ENCODE peak calls at places on chromosomes 16 and 17, in five cellular contexts. One of them, this sample, is unnamed.

GRCh38 chr17:51166198-51166986 is at the start of gene NME2:
- DNase-seq in tibial artery: peak
- DNase-seq in left ventricle myocardium inferior: peak
- DNase-seq in cardiac muscle cell: peak
- DNase-seq in foreskin fibroblast: peak
- DNase-seq in this sample: peak

GRCh38 chr16:26963109-26963508 is 103.6 kb upstream of the C16orf82 start:
- DNase-seq in tibial artery: no peak
- DNase-seq in left ventricle myocardium inferior: no peak
- DNase-seq in cardiac muscle cell: peak
- DNase-seq in foreskin fibroblast: peak
- DNase-seq in this sample: peak

GRCh38 chr16:84995666-84996065 is 15.7 kb downstream of the ZDHHC7 start:
- DNase-seq in tibial artery: no peak
- DNase-seq in left ventricle myocardium inferior: no peak
- DNase-seq in cardiac muscle cell: no peak
- DNase-seq in foreskin fibroblast: no peak
- DNase-seq in this sample: no peak

GRCh38 chr17:76241205-76241539 is 879 bp upstream of the RNF157 start:
- DNase-seq in tibial artery: no peak
- DNase-seq in left ventricle myocardium inferior: no peak
- DNase-seq in cardiac muscle cell: no peak
- DNase-seq in foreskin fibroblast: peak
- DNase-seq in this sample: peak

GRCh38 chr17:41777579-41778188 is 8.8 kb downstream of the JUP start:
- DNase-seq in tibial artery: peak
- DNase-seq in left ventricle myocardium inferior: peak
- DNase-seq in cardiac muscle cell: peak
- DNase-seq in foreskin fibroblast: peak
- DNase-seq in this sample: peak

GRCh38 chr17:3968017-3968416 is 3.8 kb upstream of the ATP2A3 start:
- DNase-seq in tibial artery: no peak
- DNase-seq in left ventricle myocardium inferior: no peak
- DNase-seq in cardiac muscle cell: no peak
- DNase-seq in foreskin fibroblast: no peak
- DNase-seq in this sample: no peak

GRCh38 chr17:77865109-77865611 is 93.3 kb upstream of the TNRC6C start:
- DNase-seq in tibial artery: no peak
- DNase-seq in left ventricle myocardium inferior: no peak
- DNase-seq in cardiac muscle cell: peak
- DNase-seq in foreskin fibroblast: no peak
- DNase-seq in this sample: peak

GRCh38 chr17:50511058-50511457 is 2.8 kb downstream of the MYCBPAP start:
- DNase-seq in tibial artery: no peak
- DNase-seq in left ventricle myocardium inferior: no peak
- DNase-seq in cardiac muscle cell: peak
- DNase-seq in foreskin fibroblast: peak
- DNase-seq in this sample: no peak

GRCh38 chr17:66474810-66475497 is 172.5 kb downstream of the PRKCA start:
- DNase-seq in tibial artery: no peak
- DNase-seq in left ventricle myocardium inferior: no peak
- DNase-seq in cardiac muscle cell: no peak
- DNase-seq in foreskin fibroblast: no peak
- DNase-seq in this sample: no peak

GRCh38 chr17:80345841-80346497 is 69.0 kb upstream of the ENDOV start:
- DNase-seq in tibial artery: no peak
- DNase-seq in left ventricle myocardium inferior: no peak
- DNase-seq in cardiac muscle cell: no peak
- DNase-seq in foreskin fibroblast: no peak
- DNase-seq in this sample: no peak

GRCh38 chr16:84191466-84191865 is 509 bp downstream of the ADAD2 start:
- DNase-seq in tibial artery: no peak
- DNase-seq in left ventricle myocardium inferior: no peak
- DNase-seq in cardiac muscle cell: no peak
- DNase-seq in foreskin fibroblast: no peak
- DNase-seq in this sample: no peak

GRCh38 chr16:426906-427249 is 1.4 kb downstream of the RAB11FIP3 start:
- DNase-seq in tibial artery: peak
- DNase-seq in left ventricle myocardium inferior: no peak
- DNase-seq in cardiac muscle cell: no peak
- DNase-seq in foreskin fibroblast: no peak
- DNase-seq in this sample: peak

GRCh38 chr16:67594956-67595355 is 32.6 kb downstream of the CTCF start:
- DNase-seq in tibial artery: no peak
- DNase-seq in left ventricle myocardium inferior: no peak
- DNase-seq in cardiac muscle cell: peak
- DNase-seq in foreskin fibroblast: peak
- DNase-seq in this sample: peak

GRCh38 chr16:22420606-22421135 is 46.3 kb upstream of the CDR2 start:
- DNase-seq in tibial artery: no peak
- DNase-seq in left ventricle myocardium inferior: no peak
- DNase-seq in cardiac muscle cell: no peak
- DNase-seq in foreskin fibroblast: no peak
- DNase-seq in this sample: no peak

GRCh38 chr16:67967183-67967955 is 1.1 kb downstream of the SLC12A4 start:
- DNase-seq in tibial artery: no peak
- DNase-seq in left ventricle myocardium inferior: no peak
- DNase-seq in cardiac muscle cell: no peak
- DNase-seq in foreskin fibroblast: peak
- DNase-seq in this sample: no peak

GRCh38 chr17:73980517-73980916 is 223.0 kb upstream of the RPL38 start:
- DNase-seq in tibial artery: no peak
- DNase-seq in left ventricle myocardium inferior: no peak
- DNase-seq in cardiac muscle cell: no peak
- DNase-seq in foreskin fibroblast: no peak
- DNase-seq in this sample: no peak

DNA sequence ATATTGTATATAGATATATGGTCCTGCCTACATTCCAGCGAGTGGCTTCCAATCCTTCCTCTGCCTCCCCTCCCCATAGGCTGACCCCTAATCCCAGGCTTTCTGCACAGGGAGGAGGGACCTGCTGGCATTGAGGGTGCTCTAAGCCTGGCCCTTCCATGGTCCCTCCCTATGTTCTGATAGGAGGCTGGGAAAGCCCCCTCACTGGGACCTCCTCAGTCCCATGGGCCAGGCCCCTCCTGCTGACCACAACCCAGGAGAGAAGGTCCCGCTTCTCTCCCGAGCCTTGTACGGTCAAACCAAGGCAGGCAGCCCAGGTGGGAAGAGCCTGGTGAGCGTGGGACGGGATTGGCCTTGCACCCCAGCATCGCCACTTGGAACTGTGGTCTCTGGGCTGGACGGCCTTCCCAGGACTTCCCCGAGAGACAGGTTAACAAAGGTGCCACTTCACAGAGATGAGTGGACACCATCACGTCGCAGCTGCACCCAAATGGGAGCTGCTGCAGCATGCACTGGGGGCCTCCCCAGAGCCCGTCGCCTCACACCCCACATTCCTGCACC is 859 bp downstream of the ALDH3A1 start:
- DNase-seq in tibial artery: no peak
- DNase-seq in left ventricle myocardium inferior: no peak
- DNase-seq in cardiac muscle cell: no peak
- DNase-seq in foreskin fibroblast: no peak
- DNase-seq in this sample: no peak
- H3K4me3 ChIP-seq in tibial artery: no peak
- H3K4me3 ChIP-seq in left ventricle myocardium inferior: no peak
- H3K4me3 ChIP-seq in cardiac muscle cell: no peak
- H3K4me3 ChIP-seq in foreskin fibroblast: no peak
- H3K4me3 ChIP-seq in this sample: no peak

DNA sequence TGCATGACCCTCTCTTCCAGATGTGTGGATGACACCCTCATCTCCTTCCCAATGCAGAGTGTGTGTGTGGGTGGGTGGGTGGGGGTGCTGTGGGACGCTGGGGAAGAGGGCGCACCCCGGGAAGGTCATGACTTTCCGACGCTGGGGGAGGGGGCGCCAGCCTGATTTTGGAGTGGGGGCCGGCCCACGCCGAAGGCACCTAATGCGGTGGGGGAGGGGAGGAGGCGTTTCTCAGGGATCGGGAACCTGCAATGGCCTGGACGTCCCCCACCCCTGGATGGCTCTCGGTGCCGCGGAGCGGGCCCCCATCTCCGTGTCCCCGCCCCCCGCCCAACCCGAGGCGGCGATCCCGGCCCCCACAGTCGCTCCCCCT is 33.5 kb downstream of the SRCIN1 start:
- DNase-seq in tibial artery: no peak
- DNase-seq in left ventricle myocardium inferior: no peak
- DNase-seq in cardiac muscle cell: no peak
- DNase-seq in foreskin fibroblast: no peak
- DNase-seq in this sample: no peak
- H3K4me3 ChIP-seq in tibial artery: peak
- H3K4me3 ChIP-seq in left ventricle myocardium inferior: peak
- H3K4me3 ChIP-seq in cardiac muscle cell: peak
- H3K4me3 ChIP-seq in foreskin fibroblast: no peak
- H3K4me3 ChIP-seq in this sample: peak

GRCh38 chr17:386145-386876 is 33.7 kb upstream of the RPH3AL start:
- DNase-seq in tibial artery: peak
- DNase-seq in left ventricle myocardium inferior: peak
- DNase-seq in cardiac muscle cell: peak
- DNase-seq in foreskin fibroblast: peak
- DNase-seq in this sample: peak
- H3K4me3 ChIP-seq in tibial artery: peak
- H3K4me3 ChIP-seq in left ventricle myocardium inferior: peak
- H3K4me3 ChIP-seq in cardiac muscle cell: peak
- H3K4me3 ChIP-seq in foreskin fibroblast: no peak
- H3K4me3 ChIP-seq in this sample: peak

GRCh38 chr17:79305376-79305775 is 230.8 kb downstream of the ENGASE start:
- DNase-seq in tibial artery: no peak
- DNase-seq in left ventricle myocardium inferior: no peak
- DNase-seq in cardiac muscle cell: no peak
- DNase-seq in foreskin fibroblast: no peak
- DNase-seq in this sample: no peak
- H3K4me3 ChIP-seq in tibial artery: no peak
- H3K4me3 ChIP-seq in left ventricle myocardium inferior: peak
- H3K4me3 ChIP-seq in cardiac muscle cell: no peak
- H3K4me3 ChIP-seq in foreskin fibroblast: no peak
- H3K4me3 ChIP-seq in this sample: no peak

GRCh38 chr16:69523571-69523970 is 42.2 kb upstream of the NFAT5 start:
- DNase-seq in tibial artery: no peak
- DNase-seq in left ventricle myocardium inferior: no peak
- DNase-seq in cardiac muscle cell: no peak
- DNase-seq in foreskin fibroblast: no peak
- DNase-seq in this sample: no peak
- H3K4me3 ChIP-seq in tibial artery: no peak
- H3K4me3 ChIP-seq in left ventricle myocardium inferior: no peak
- H3K4me3 ChIP-seq in cardiac muscle cell: no peak
- H3K4me3 ChIP-seq in foreskin fibroblast: no peak
- H3K4me3 ChIP-seq in this sample: peak

This sample was measured in testis.